ENCODE peak calls at places on chromosomes 7 and 10, in eight cellular contexts. Y is mammary epithelial cell, L is GM23338, K is neural progenitor cell, D is PC-3, V is GM12878, N is keratinocyte, G is astrocyte. E is an unnamed sample.

GRCh38 chr10:73534857-73535256 is 39.0 kb upstream of the PPP3CB start:
- DNase-seq in Y (no peak), V (no peak), G (no peak), K (no peak), N (no peak), D (no peak), L (no peak), E (no peak)

GRCh38 chr10:90837486-90837885 is 20.4 kb downstream of the HTR7 start:
- DNase-seq in G (no peak), L (no peak), K (no peak), N (no peak), Y (peak; percentile 53), D (no peak), V (no peak), E (no peak)

GRCh38 chr7:110386006-110386405 is 704.9 kb upstream of the LRRN3 start:
- DNase-seq in D (peak; percentile 31), G (no peak), V (no peak), L (no peak), Y (peak; percentile 27), K (no peak), N (no peak), E (no peak)

GRCh38 chr10:79065091-79065551 is 3.6 kb upstream of the ZMIZ1 start:
- DNase-seq in K (no peak), L (no peak), D (no peak), Y (no peak), V (no peak), N (no peak), G (no peak), E (no peak)

GRCh38 chr7:90749774-90750173 is 153.7 kb downstream of the CDK14 start:
- DNase-seq in N (no peak), Y (no peak), G (no peak), K (no peak), D (peak; percentile 27), L (peak; percentile 35), V (no peak), E (no peak)

GRCh38 chr10:116733566-116733965 is 8.8 kb downstream of the HSPA12A start:
- DNase-seq in K (no peak), D (peak; percentile 50), G (peak; percentile 62), Y (no peak), V (no peak), L (no peak), N (no peak), E (peak; percentile 54)

GRCh38 chr10:759898-760477 is 70.5 kb upstream of the DIP2C start:
- DNase-seq in K (no peak), N (no peak), G (no peak), D (no peak), V (no peak), Y (no peak), L (no peak), E (no peak)

GRCh38 chr7:43569424-43569823 is 13.5 kb upstream of the STK17A start:
- DNase-seq in D (peak; percentile 64), Y (peak; percentile 93), G (peak; percentile 95), K (no peak), V (no peak), N (peak; percentile 87), L (no peak), E (peak; percentile 80)

GRCh38 chr7:116588641-116589594 is 64.1 kb downstream of the CAV1 start:
- DNase-seq in Y (peak; percentile 44), D (peak; percentile 88), N (peak; percentile 28), V (no peak), K (peak; percentile 68), L (peak; percentile 74), G (peak; percentile 56), E (peak; percentile 70)

GRCh38 chr10:77844177-77844576 is 82.4 kb downstream of the DLG5 start:
- DNase-seq in G (no peak), L (no peak), Y (no peak), N (no peak), D (no peak), K (no peak), V (no peak), E (no peak)

GRCh38 chr10:2508971-2509605 is 558.3 kb upstream of the PFKP start:
- DNase-seq in K (no peak), G (peak; percentile 92), L (no peak), D (no peak), V (no peak), N (no peak), Y (peak; percentile 16), E (peak; percentile 33)

GRCh38 chr10:67697646-67698245 is 1.8 kb upstream of the CTNNA3 start:
- DNase-seq in Y (peak; percentile 16), D (peak; percentile 88), N (no peak), K (peak; percentile 45), G (peak; percentile 35), L (peak; percentile 73), V (no peak), E (peak; percentile 66)

GRCh38 chr7:18257711-18258110 is 230.1 kb upstream of the PRPS1L1 start:
- DNase-seq in L (no peak), D (peak; percentile 65), V (no peak), G (peak; percentile 22), N (no peak), K (no peak), Y (no peak), E (peak; percentile 52)

GRCh38 chr10:132364594-132364970 is 32.4 kb upstream of the PWWP2B start:
- DNase-seq in Y (no peak), N (no peak), G (peak; percentile 48), L (no peak), K (no peak), D (no peak), V (no peak), E (peak; percentile 22)

GRCh38 chr7:106793015-106793651 is 71.9 kb upstream of the PIK3CG start:
- DNase-seq in N (no peak), Y (peak; percentile 12), G (no peak), V (no peak), L (peak; percentile 68), K (peak; percentile 46), D (peak; percentile 55), E (peak; percentile 30)

GRCh38 chr7:87354749-87355148 is 9.3 kb downstream of the CROT start:
- DNase-seq in K (peak; percentile 36), V (no peak), N (no peak), Y (peak; percentile 17), D (peak; percentile 36), L (peak; percentile 57), G (no peak), E (no peak)

GRCh38 chr10:98269435-98269912 is 1.5 kb upstream of the LOXL4 start:
- DNase-seq in N (peak; percentile 69), D (peak; percentile 92), L (peak; percentile 56), G (peak; percentile 84), Y (peak; percentile 63), V (no peak), K (peak; percentile 31), E (peak; percentile 90)

GRCh38 chr7:132393789-132394261 is 182.4 kb downstream of the PLXNA4 start:
- DNase-seq in V (no peak), K (no peak), D (no peak), N (no peak), Y (no peak), L (no peak), G (peak; percentile 47), E (peak; percentile 56)

GRCh38 chr10:98410135-98410743 is 4.7 kb downstream of the PYROXD2 start:
- DNase-seq in Y (no peak), D (no peak), K (no peak), N (no peak), G (no peak), V (no peak), L (no peak), E (no peak)

GRCh38 chr7:108103566-108104298 is 26.4 kb downstream of the LAMB4 start:
- DNase-seq in K (no peak), V (no peak), G (no peak), N (no peak), Y (no peak), L (no peak), D (peak; percentile 15), E (peak; percentile 53)

GRCh38 chr7:108104324-108104723 is 25.8 kb downstream of the LAMB4 start:
- DNase-seq in V (no peak), L (no peak), N (no peak), D (no peak), K (no peak), G (no peak), Y (no peak), E (no peak)

GRCh38 chr7:108099650-108100049 is 30.5 kb downstream of the LAMB4 start:
- DNase-seq in V (no peak), N (no peak), K (no peak), G (no peak), D (peak; percentile 59), L (no peak), Y (no peak), E (peak; percentile 30)

GRCh38 chr7:108101759-108102158 is 28.4 kb downstream of the LAMB4 start:
- DNase-seq in N (no peak), Y (no peak), D (no peak), V (no peak), G (no peak), L (no peak), K (no peak), E (no peak)

GRCh38 chr7:108102913-108103312 is 27.2 kb downstream of the LAMB4 start:
- DNase-seq in Y (no peak), V (no peak), K (no peak), G (no peak), N (no peak), D (no peak), L (no peak), E (no peak)
- H2AFZ ChIP-seq in Y (no peak overlapping the region), V (no peak overlapping the region), K (peak overlapping the region; percentile 32), G (no peak overlapping the region), N (no peak overlapping the region), D (no peak overlapping the region), L (peak overlapping the region; percentile 87), E (no peak overlapping the region)

DNA sequence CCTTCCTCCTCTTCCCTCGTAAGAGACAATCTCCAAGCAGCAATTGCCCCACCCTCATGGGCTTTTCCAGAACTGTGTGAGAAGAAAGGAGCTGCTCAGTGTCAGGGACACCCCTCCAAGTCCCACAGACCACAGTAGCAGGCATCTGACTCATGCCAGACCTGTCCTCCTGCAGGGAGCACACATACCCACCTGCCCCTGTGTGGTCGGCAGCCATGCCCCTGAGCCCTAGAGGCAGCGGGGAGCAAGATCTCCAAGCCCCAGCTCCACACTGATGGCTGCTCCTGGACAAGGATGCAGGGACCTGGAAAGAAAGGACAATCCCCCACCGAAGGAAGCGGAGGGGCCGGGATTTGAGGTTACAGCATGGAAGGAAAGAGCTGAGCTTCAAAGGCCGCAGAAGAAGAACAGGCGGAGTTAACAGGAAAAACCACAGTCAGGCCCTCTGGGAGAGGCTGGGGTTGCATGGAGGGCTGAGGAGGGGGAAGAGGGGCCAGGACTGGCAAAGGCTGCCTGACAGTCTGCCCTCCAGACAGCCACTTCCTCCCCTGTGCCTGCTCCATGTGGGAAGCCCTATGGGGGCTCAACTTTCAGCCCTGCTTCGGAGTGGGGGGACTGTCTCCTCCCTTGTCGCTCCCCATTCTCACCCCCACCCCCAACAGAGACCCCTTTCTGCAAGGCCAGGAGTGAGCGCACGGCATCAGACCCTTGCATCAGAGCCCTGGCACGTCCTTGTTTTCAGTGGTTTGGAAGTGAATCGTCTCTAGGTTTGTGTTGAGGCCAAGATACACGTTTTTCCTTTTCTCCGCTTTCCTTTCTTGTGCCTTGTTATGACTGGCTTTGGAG is 46.8 kb downstream of the ASB13 start:
- DNase-seq in V (no peak), N (peak; percentile 23), D (no peak), L (no peak), K (no peak), Y (no peak), G (peak; percentile 61), E (peak; percentile 48)
- H2AFZ ChIP-seq in V (no peak overlapping the region), N (no peak overlapping the region), D (no peak overlapping the region), L (peak overlapping the region; percentile 43), K (no peak overlapping the region), Y (no peak overlapping the region), G (peak overlapping the region; percentile 73), E (peak overlapping the region; percentile 41)

GRCh38 chr10:23694921-23695824 is 256.3 kb downstream of the OTUD1 start:
- DNase-seq in N (no peak), Y (no peak), K (peak; percentile 78), G (no peak), D (no peak), V (no peak), L (peak; percentile 56), E (no peak)
- H2AFZ ChIP-seq in N (no peak overlapping the region), Y (no peak overlapping the region), K (peak overlapping the region; percentile 95), G (no peak overlapping the region), D (no peak overlapping the region), V (no peak overlapping the region), L (peak overlapping the region; percentile 99), E (no peak overlapping the region)

GRCh38 chr7:99137418-99138180 is 6.3 kb downstream of the SMURF1 start:
- DNase-seq in D (no peak), N (no peak), V (no peak), G (peak; percentile 90), K (peak; percentile 90), Y (peak; percentile 51), L (peak; percentile 94), E (peak; percentile 89)
- H2AFZ ChIP-seq in D (no peak overlapping the region), N (no peak overlapping the region), V (no peak overlapping the region), G (no peak overlapping the region), K (no peak overlapping the region), Y (no peak overlapping the region), L (no peak overlapping the region), E (no peak overlapping the region)